ENCODE peak calls at places on chromosomes 6 and 20, in six cellular contexts. One of them, this sample, is unnamed.

GRCh38 chr6:36834576-36835293 is 4.5 kb downstream of the CPNE5 start:
- DNase-seq in fibroblast of lung: no peak
- DNase-seq in activated CD8-positive, alpha-beta T cell treated with anti-CD3 and anti-CD28 coated beads for 36 hours: no peak
- DNase-seq in A549: no peak
- DNase-seq in breast epithelium: no peak
- DNase-seq in IMR-90: no peak
- DNase-seq in this sample: no peak

GRCh38 chr6:95248501-95248900 is 328.8 kb upstream of the MANEA start:
- DNase-seq in fibroblast of lung: peak; percentile 74
- DNase-seq in activated CD8-positive, alpha-beta T cell treated with anti-CD3 and anti-CD28 coated beads for 36 hours: no peak
- DNase-seq in A549: peak; percentile 2
- DNase-seq in breast epithelium: no peak
- DNase-seq in IMR-90: peak; percentile 52
- DNase-seq in this sample: no peak

GRCh38 chr6:159151266-159151855 is 17.8 kb upstream of the FNDC1 start:
- DNase-seq in fibroblast of lung: peak; percentile 69
- DNase-seq in activated CD8-positive, alpha-beta T cell treated with anti-CD3 and anti-CD28 coated beads for 36 hours: peak; percentile 66
- DNase-seq in A549: peak; percentile 53
- DNase-seq in breast epithelium: no peak
- DNase-seq in IMR-90: peak; percentile 58
- DNase-seq in this sample: peak; percentile 59

GRCh38 chr20:45098096-45098773 is 2.7 kb downstream of the KCNS1 start:
- DNase-seq in fibroblast of lung: peak; percentile 25
- DNase-seq in activated CD8-positive, alpha-beta T cell treated with anti-CD3 and anti-CD28 coated beads for 36 hours: peak; percentile 26
- DNase-seq in A549: no peak
- DNase-seq in breast epithelium: no peak
- DNase-seq in IMR-90: no peak
- DNase-seq in this sample: no peak

GRCh38 chr6:104855507-104855906 is 4.2 kb downstream of the HACE1 start:
- DNase-seq in fibroblast of lung: peak; percentile 14
- DNase-seq in activated CD8-positive, alpha-beta T cell treated with anti-CD3 and anti-CD28 coated beads for 36 hours: no peak
- DNase-seq in A549: no peak
- DNase-seq in breast epithelium: no peak
- DNase-seq in IMR-90: peak; percentile 52
- DNase-seq in this sample: no peak

GRCh38 chr6:69696273-69696672 is 100.5 kb downstream of the LMBRD1 start:
- DNase-seq in fibroblast of lung: no peak
- DNase-seq in activated CD8-positive, alpha-beta T cell treated with anti-CD3 and anti-CD28 coated beads for 36 hours: no peak
- DNase-seq in A549: no peak
- DNase-seq in breast epithelium: no peak
- DNase-seq in IMR-90: peak; percentile 5
- DNase-seq in this sample: peak; percentile 4

GRCh38 chr20:15930324-15931305 is 642.6 kb downstream of the KIF16B start:
- DNase-seq in fibroblast of lung: peak; percentile 44
- DNase-seq in activated CD8-positive, alpha-beta T cell treated with anti-CD3 and anti-CD28 coated beads for 36 hours: no peak
- DNase-seq in A549: peak; percentile 43
- DNase-seq in breast epithelium: no peak
- DNase-seq in IMR-90: peak; percentile 39
- DNase-seq in this sample: no peak

GRCh38 chr20:43736588-43737091 is 9.8 kb upstream of the GTSF1L start:
- DNase-seq in fibroblast of lung: no peak
- DNase-seq in activated CD8-positive, alpha-beta T cell treated with anti-CD3 and anti-CD28 coated beads for 36 hours: peak; percentile 78
- DNase-seq in A549: no peak
- DNase-seq in breast epithelium: no peak
- DNase-seq in IMR-90: peak; percentile 10
- DNase-seq in this sample: peak; percentile 73

GRCh38 chr20:37295001-37295400 is 5.5 kb downstream of the MANBAL start:
- DNase-seq in fibroblast of lung: peak; percentile 96
- DNase-seq in activated CD8-positive, alpha-beta T cell treated with anti-CD3 and anti-CD28 coated beads for 36 hours: no peak
- DNase-seq in A549: peak; percentile 94
- DNase-seq in breast epithelium: no peak
- DNase-seq in IMR-90: peak; percentile 99
- DNase-seq in this sample: no peak

GRCh38 chr20:33947709-33948295 is 45.9 kb upstream of the RALY start:
- DNase-seq in fibroblast of lung: peak; percentile 45
- DNase-seq in activated CD8-positive, alpha-beta T cell treated with anti-CD3 and anti-CD28 coated beads for 36 hours: peak; percentile 73
- DNase-seq in A549: peak; percentile 88
- DNase-seq in breast epithelium: no peak
- DNase-seq in IMR-90: peak; percentile 27
- DNase-seq in this sample: no peak

GRCh38 chr6:82040405-82041221 is 206.9 kb downstream of the IBTK start:
- DNase-seq in fibroblast of lung: peak; percentile 67
- DNase-seq in activated CD8-positive, alpha-beta T cell treated with anti-CD3 and anti-CD28 coated beads for 36 hours: no peak
- DNase-seq in A549: peak; percentile 34
- DNase-seq in breast epithelium: no peak
- DNase-seq in IMR-90: peak; percentile 59
- DNase-seq in this sample: peak; percentile 8

GRCh38 chr6:11806561-11807317 is 28.1 kb upstream of the ADTRP start:
- DNase-seq in fibroblast of lung: no peak
- DNase-seq in activated CD8-positive, alpha-beta T cell treated with anti-CD3 and anti-CD28 coated beads for 36 hours: peak; percentile 68
- DNase-seq in A549: no peak
- DNase-seq in breast epithelium: no peak
- DNase-seq in IMR-90: no peak
- DNase-seq in this sample: no peak

GRCh38 chr6:143592335-143592734 is 80.8 kb upstream of the FUCA2 start:
- DNase-seq in fibroblast of lung: peak; percentile 18
- DNase-seq in activated CD8-positive, alpha-beta T cell treated with anti-CD3 and anti-CD28 coated beads for 36 hours: no peak
- DNase-seq in A549: peak; percentile 19
- DNase-seq in breast epithelium: no peak
- DNase-seq in IMR-90: no peak
- DNase-seq in this sample: no peak
- TF ChIP-seq CTCF in fibroblast of lung: peak; percentile 37
- TF ChIP-seq CTCF in activated CD8-positive, alpha-beta T cell treated with anti-CD3 and anti-CD28 coated beads for 36 hours: peak; percentile 48
- TF ChIP-seq CTCF in A549: peak; percentile 8
- TF ChIP-seq CTCF in breast epithelium: no peak
- TF ChIP-seq CTCF in IMR-90: peak; percentile 23
- TF ChIP-seq CTCF in this sample: no peak

GRCh38 chr6:56246941-56247653 is at the start of gene COL21A1:
- DNase-seq in fibroblast of lung: peak; percentile 45
- DNase-seq in activated CD8-positive, alpha-beta T cell treated with anti-CD3 and anti-CD28 coated beads for 36 hours: no peak
- DNase-seq in A549: peak; percentile 24
- DNase-seq in breast epithelium: no peak
- DNase-seq in IMR-90: no peak
- DNase-seq in this sample: no peak
- TF ChIP-seq CTCF in fibroblast of lung: peak; percentile 54
- TF ChIP-seq CTCF in activated CD8-positive, alpha-beta T cell treated with anti-CD3 and anti-CD28 coated beads for 36 hours: no peak
- TF ChIP-seq CTCF in A549: no peak
- TF ChIP-seq CTCF in breast epithelium: no peak
- TF ChIP-seq CTCF in IMR-90: peak; percentile 8
- TF ChIP-seq CTCF in this sample: no peak

GRCh38 chr20:46309945-46310344 is 1.6 kb upstream of the CDH22 start:
- DNase-seq in fibroblast of lung: no peak
- DNase-seq in activated CD8-positive, alpha-beta T cell treated with anti-CD3 and anti-CD28 coated beads for 36 hours: no peak
- DNase-seq in A549: no peak
- DNase-seq in breast epithelium: no peak
- DNase-seq in IMR-90: no peak
- DNase-seq in this sample: no peak

GRCh38 chr20:46306743-46307138 is 1.6 kb downstream of the CDH22 start:
- DNase-seq in fibroblast of lung: no peak
- DNase-seq in activated CD8-positive, alpha-beta T cell treated with anti-CD3 and anti-CD28 coated beads for 36 hours: no peak
- DNase-seq in A549: no peak
- DNase-seq in breast epithelium: no peak
- DNase-seq in IMR-90: no peak
- DNase-seq in this sample: no peak

GRCh38 chr20:46307999-46308257 is 370 bp downstream of the CDH22 start:
- DNase-seq in fibroblast of lung: no peak
- DNase-seq in activated CD8-positive, alpha-beta T cell treated with anti-CD3 and anti-CD28 coated beads for 36 hours: no peak
- DNase-seq in A549: no peak
- DNase-seq in breast epithelium: no peak
- DNase-seq in IMR-90: no peak
- DNase-seq in this sample: peak; percentile 42

GRCh38 chr20:46307139-46307998 is 929 bp downstream of the CDH22 start:
- DNase-seq in fibroblast of lung: peak; percentile 50
- DNase-seq in activated CD8-positive, alpha-beta T cell treated with anti-CD3 and anti-CD28 coated beads for 36 hours: peak; percentile 73
- DNase-seq in A549: peak; percentile 69
- DNase-seq in breast epithelium: no peak
- DNase-seq in IMR-90: peak; percentile 20
- DNase-seq in this sample: peak; percentile 94

DNA sequence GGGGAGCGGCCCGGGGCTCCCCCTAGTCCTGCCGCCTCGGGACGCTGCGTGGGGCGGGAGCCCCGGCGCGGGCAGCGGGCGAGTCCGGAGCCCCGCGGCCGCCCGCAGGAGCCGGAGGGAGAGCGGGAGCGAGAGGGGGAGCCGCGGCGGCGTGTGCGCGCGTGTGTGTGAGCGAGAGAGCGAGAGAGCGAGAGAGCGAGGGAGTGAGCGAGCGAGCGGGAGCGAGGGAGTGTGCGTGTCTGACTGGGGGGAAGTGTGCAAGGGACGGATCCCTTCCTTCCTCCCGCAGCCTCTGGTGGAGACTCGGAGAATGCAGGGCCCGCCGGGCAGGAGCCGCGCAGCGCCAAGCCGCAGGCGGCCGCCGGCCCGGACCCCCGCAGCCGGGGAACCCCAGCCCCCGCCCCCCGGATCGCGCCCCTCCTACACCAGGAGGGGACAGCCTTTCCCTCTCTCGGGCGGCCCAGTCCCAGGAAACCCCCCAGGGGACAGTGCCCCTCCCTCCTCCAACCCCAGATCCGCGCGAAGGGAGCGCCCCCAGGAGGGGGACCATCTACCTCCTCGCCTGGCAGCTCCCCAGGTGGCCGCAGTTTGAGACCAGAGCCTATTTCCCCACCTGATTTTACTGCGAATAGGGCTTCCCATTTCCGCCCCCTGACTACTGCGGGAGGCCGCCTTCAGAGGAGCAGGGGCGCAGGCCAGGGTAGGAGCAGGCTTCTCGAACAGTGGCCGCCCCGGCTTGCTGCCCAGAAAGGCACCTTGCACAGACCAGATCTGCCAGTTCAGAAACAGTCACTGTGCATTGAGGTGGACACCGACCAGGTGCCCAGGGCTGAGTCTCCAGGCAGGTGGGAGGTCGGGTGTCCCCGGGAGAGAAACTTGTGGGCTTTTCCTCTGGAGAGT is at the start of gene CDH22:
- DNase-seq in fibroblast of lung: peak; percentile 19
- DNase-seq in activated CD8-positive, alpha-beta T cell treated with anti-CD3 and anti-CD28 coated beads for 36 hours: peak; percentile 54
- DNase-seq in A549: peak; percentile 49
- DNase-seq in breast epithelium: no peak
- DNase-seq in IMR-90: peak; percentile 20
- DNase-seq in this sample: peak; percentile 64
- TF ChIP-seq CTCF in fibroblast of lung: peak; percentile 32
- TF ChIP-seq CTCF in activated CD8-positive, alpha-beta T cell treated with anti-CD3 and anti-CD28 coated beads for 36 hours: peak; percentile 48
- TF ChIP-seq CTCF in A549: peak; percentile 41
- TF ChIP-seq CTCF in breast epithelium: no peak
- TF ChIP-seq CTCF in IMR-90: peak; percentile 32
- TF ChIP-seq CTCF in this sample: peak; percentile 13

GRCh38 chr6:39389372-39389767 is 66.9 kb upstream of the KCNK16 start:
- DNase-seq in fibroblast of lung: peak; percentile 23
- DNase-seq in activated CD8-positive, alpha-beta T cell treated with anti-CD3 and anti-CD28 coated beads for 36 hours: no peak
- DNase-seq in A549: peak; percentile 1
- DNase-seq in breast epithelium: no peak
- DNase-seq in IMR-90: no peak
- DNase-seq in this sample: no peak
- TF ChIP-seq CTCF in fibroblast of lung: peak; percentile 25
- TF ChIP-seq CTCF in activated CD8-positive, alpha-beta T cell treated with anti-CD3 and anti-CD28 coated beads for 36 hours: no peak
- TF ChIP-seq CTCF in A549: no peak
- TF ChIP-seq CTCF in breast epithelium: no peak
- TF ChIP-seq CTCF in IMR-90: no peak
- TF ChIP-seq CTCF in this sample: no peak

DNA sequence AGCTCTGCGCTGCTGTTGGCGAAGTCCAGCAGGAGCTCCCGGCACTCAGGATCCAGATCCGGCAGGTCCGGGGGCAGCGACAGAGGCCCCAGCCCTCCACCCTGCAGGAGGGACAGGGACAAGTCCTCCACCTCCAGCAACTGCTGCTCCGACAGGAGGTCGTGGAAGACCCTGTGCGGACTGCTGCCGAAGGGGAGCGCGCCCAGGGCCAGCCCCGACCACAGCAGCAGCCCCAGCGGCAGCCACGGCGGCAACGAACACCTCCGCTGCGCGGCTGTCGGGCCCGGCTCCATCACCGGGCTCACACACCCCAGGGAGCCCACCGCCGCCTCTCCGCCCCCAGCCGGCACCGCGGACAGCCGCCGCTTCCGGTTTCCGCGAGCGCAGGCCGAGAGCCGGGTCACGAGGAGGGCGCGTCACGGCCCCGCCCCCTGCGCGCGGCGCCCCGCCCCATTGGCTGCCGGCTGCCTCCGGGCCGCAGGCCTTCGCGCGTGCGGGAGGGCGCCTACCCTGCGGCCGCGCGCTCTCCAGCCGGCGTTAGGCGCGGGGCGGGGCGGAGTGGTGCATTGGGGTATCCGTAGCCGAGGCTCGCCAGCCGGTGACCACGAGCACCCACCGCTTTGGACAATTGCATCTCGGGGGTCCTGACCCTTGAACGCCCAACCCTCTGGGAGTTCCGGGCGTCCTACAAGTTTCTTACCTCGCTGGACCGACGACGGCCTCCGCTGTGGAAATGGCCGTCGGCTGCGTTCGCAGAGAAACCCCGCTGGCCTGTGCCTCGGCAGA is at the start of gene OSTM1:
- DNase-seq in fibroblast of lung: peak; percentile 86
- DNase-seq in activated CD8-positive, alpha-beta T cell treated with anti-CD3 and anti-CD28 coated beads for 36 hours: peak; percentile 93
- DNase-seq in A549: peak; percentile 82
- DNase-seq in breast epithelium: peak; percentile 87
- DNase-seq in IMR-90: peak; percentile 82
- DNase-seq in this sample: peak; percentile 99
- TF ChIP-seq CTCF in fibroblast of lung: no peak
- TF ChIP-seq CTCF in activated CD8-positive, alpha-beta T cell treated with anti-CD3 and anti-CD28 coated beads for 36 hours: no peak
- TF ChIP-seq CTCF in A549: no peak
- TF ChIP-seq CTCF in breast epithelium: no peak
- TF ChIP-seq CTCF in IMR-90: no peak
- TF ChIP-seq CTCF in this sample: no peak

GRCh38 chr20:56996533-56996932 is 269.9 kb downstream of the BMP7 start:
- DNase-seq in fibroblast of lung: no peak
- DNase-seq in activated CD8-positive, alpha-beta T cell treated with anti-CD3 and anti-CD28 coated beads for 36 hours: no peak
- DNase-seq in A549: no peak
- DNase-seq in breast epithelium: no peak
- DNase-seq in IMR-90: no peak
- DNase-seq in this sample: no peak

GRCh38 chr20:56994006-56994405 is 272.4 kb downstream of the BMP7 start:
- DNase-seq in fibroblast of lung: no peak
- DNase-seq in activated CD8-positive, alpha-beta T cell treated with anti-CD3 and anti-CD28 coated beads for 36 hours: no peak
- DNase-seq in A549: no peak
- DNase-seq in breast epithelium: no peak
- DNase-seq in IMR-90: no peak
- DNase-seq in this sample: no peak

GRCh38 chr20:56993020-56993419 is 273.4 kb downstream of the BMP7 start:
- DNase-seq in fibroblast of lung: no peak
- DNase-seq in activated CD8-positive, alpha-beta T cell treated with anti-CD3 and anti-CD28 coated beads for 36 hours: no peak
- DNase-seq in A549: no peak
- DNase-seq in breast epithelium: no peak
- DNase-seq in IMR-90: no peak
- DNase-seq in this sample: no peak

GRCh38 chr20:56995157-56995556 is 271.3 kb downstream of the BMP7 start:
- DNase-seq in fibroblast of lung: no peak
- DNase-seq in activated CD8-positive, alpha-beta T cell treated with anti-CD3 and anti-CD28 coated beads for 36 hours: no peak
- DNase-seq in A549: no peak
- DNase-seq in breast epithelium: no peak
- DNase-seq in IMR-90: no peak
- DNase-seq in this sample: no peak

GRCh38 chr20:56995635-56996075 is 270.8 kb downstream of the BMP7 start:
- DNase-seq in fibroblast of lung: no peak
- DNase-seq in activated CD8-positive, alpha-beta T cell treated with anti-CD3 and anti-CD28 coated beads for 36 hours: peak; percentile 40
- DNase-seq in A549: peak; percentile 36
- DNase-seq in breast epithelium: no peak
- DNase-seq in IMR-90: no peak
- DNase-seq in this sample: peak; percentile 49
- TF ChIP-seq CTCF in fibroblast of lung: peak; percentile 37
- TF ChIP-seq CTCF in activated CD8-positive, alpha-beta T cell treated with anti-CD3 and anti-CD28 coated beads for 36 hours: peak; percentile 56
- TF ChIP-seq CTCF in A549: peak; percentile 52
- TF ChIP-seq CTCF in breast epithelium: no peak
- TF ChIP-seq CTCF in IMR-90: peak; percentile 32
- TF ChIP-seq CTCF in this sample: peak; percentile 33

This sample was measured in GM10248.